ENCODE peak calls at places on chromosome 11, in eight cellular contexts. S is Panc1, T is HCT116, B is HepG2, Z is suprapubic skin, L is stomach, D is sigmoid colon, P is K562. W is an unnamed sample.

GRCh38 chr11:119885861-119886567 is 157.0 kb upstream of the NECTIN1 start:
- DNase-seq in S (no peak), T (no peak), B (no peak), Z (no peak), L (no peak), D (no peak), P (no peak), W (no peak)

GRCh38 chr11:83659466-83659865 is 373.3 kb upstream of the CCDC90B start:
- DNase-seq in S (no peak), T (no peak), B (no peak), Z (no peak), L (no peak), D (no peak), P (no peak), W (no peak)

GRCh38 chr11:12066799-12067508 is 43.4 kb upstream of the MICAL2 start:
- DNase-seq in S (no peak), T (no peak), B (peak), Z (peak), L (no peak), D (peak), P (no peak), W (no peak)

GRCh38 chr11:69868871-69869270 is 49.7 kb upstream of the FGF3 start:
- DNase-seq in S (no peak), T (no peak), B (no peak), Z (no peak), L (no peak), D (no peak), P (no peak), W (no peak)

GRCh38 chr11:111411456-111411855 is 32.4 kb upstream of the POU2AF1 start:
- DNase-seq in S (no peak), T (no peak), B (no peak), Z (no peak), L (no peak), D (no peak), P (no peak), W (no peak)

GRCh38 chr11:77779935-77780334 is 40.6 kb downstream of the RSF1 start:
- DNase-seq in S (peak), T (no peak), B (peak), Z (no peak), L (no peak), D (no peak), P (no peak), W (no peak)

GRCh38 chr11:80280737-80281136 is 839.9 kb upstream of the TENM4 start:
- DNase-seq in S (no peak), T (no peak), B (no peak), Z (no peak), L (no peak), D (no peak), P (no peak), W (no peak)

GRCh38 chr11:84969103-84969502 is 658.0 kb downstream of the DLG2 start:
- DNase-seq in S (no peak), T (no peak), B (no peak), Z (no peak), L (no peak), D (no peak), P (no peak), W (no peak)

GRCh38 chr11:118622376-118623290 is 15.2 kb downstream of the PHLDB1 start:
- DNase-seq in S (no peak), T (peak), B (no peak), Z (peak), L (no peak), D (no peak), P (no peak), W (peak)

GRCh38 chr11:1178906-1179305 is 21.2 kb downstream of the MUC5AC start:
- DNase-seq in S (no peak), T (no peak), B (no peak), Z (no peak), L (no peak), D (no peak), P (no peak), W (no peak)

GRCh38 chr11:130891326-130891725 is 25.0 kb downstream of the SNX19 start:
- DNase-seq in S (no peak), T (no peak), B (no peak), Z (no peak), L (no peak), D (no peak), P (no peak), W (no peak)

GRCh38 chr11:62217191-62217748 is 8.8 kb downstream of the SCGB2A1 start:
- DNase-seq in S (no peak), T (no peak), B (peak), Z (no peak), L (no peak), D (no peak), P (no peak), W (no peak)

GRCh38 chr11:45383229-45383628 is 97.1 kb upstream of the SYT13 start:
- DNase-seq in S (no peak), T (no peak), B (no peak), Z (peak), L (no peak), D (no peak), P (no peak), W (no peak)

GRCh38 chr11:60251485-60252207 is 8.7 kb upstream of the MS4A4E start:
- DNase-seq in S (peak), T (peak), B (peak), Z (no peak), L (no peak), D (no peak), P (peak), W (no peak)

GRCh38 chr11:120209750-120210650 is 832 bp upstream of the OAF start:
- DNase-seq in S (no peak), T (no peak), B (no peak), Z (no peak), L (no peak), D (no peak), P (no peak), W (no peak)

GRCh38 chr11:129453293-129453721 is 77.7 kb downstream of the BARX2 start:
- DNase-seq in S (no peak), T (no peak), B (no peak), Z (no peak), L (no peak), D (no peak), P (no peak), W (peak)

GRCh38 chr11:93890441-93891051 is 40.1 kb upstream of the VSTM5 start:
- DNase-seq in S (no peak), T (no peak), B (no peak), Z (no peak), L (no peak), D (no peak), P (no peak), W (no peak)

GRCh38 chr11:62004473-62004872 is 37.0 kb upstream of the FTH1 start:
- DNase-seq in S (no peak), T (no peak), B (no peak), Z (peak), L (no peak), D (no peak), P (no peak), W (no peak)

GRCh38 chr11:92449780-92450179 is 225.2 kb downstream of the FAT3 start:
- DNase-seq in S (no peak), T (no peak), B (no peak), Z (no peak), L (no peak), D (no peak), P (no peak), W (no peak)

GRCh38 chr11:69648679-69649575 is 8.0 kb downstream of the CCND1 start:
- DNase-seq in S (no peak), T (no peak), B (no peak), Z (peak), L (no peak), D (peak), P (no peak), W (no peak)

GRCh38 chr11:58494096-58494495 is 13.8 kb downstream of the OR5B21 start:
- DNase-seq in S (no peak), T (no peak), B (no peak), Z (no peak), L (no peak), D (no peak), P (no peak), W (no peak)

GRCh38 chr11:2794947-2795346 is 90.6 kb downstream of the CDKN1C start:
- DNase-seq in S (no peak), T (no peak), B (no peak), Z (peak), L (peak), D (peak), P (no peak), W (no peak)

GRCh38 chr11:87252869-87253268 is 215.1 kb downstream of the TMEM135 start:
- DNase-seq in S (no peak), T (no peak), B (no peak), Z (no peak), L (no peak), D (no peak), P (no peak), W (no peak)

DNA sequence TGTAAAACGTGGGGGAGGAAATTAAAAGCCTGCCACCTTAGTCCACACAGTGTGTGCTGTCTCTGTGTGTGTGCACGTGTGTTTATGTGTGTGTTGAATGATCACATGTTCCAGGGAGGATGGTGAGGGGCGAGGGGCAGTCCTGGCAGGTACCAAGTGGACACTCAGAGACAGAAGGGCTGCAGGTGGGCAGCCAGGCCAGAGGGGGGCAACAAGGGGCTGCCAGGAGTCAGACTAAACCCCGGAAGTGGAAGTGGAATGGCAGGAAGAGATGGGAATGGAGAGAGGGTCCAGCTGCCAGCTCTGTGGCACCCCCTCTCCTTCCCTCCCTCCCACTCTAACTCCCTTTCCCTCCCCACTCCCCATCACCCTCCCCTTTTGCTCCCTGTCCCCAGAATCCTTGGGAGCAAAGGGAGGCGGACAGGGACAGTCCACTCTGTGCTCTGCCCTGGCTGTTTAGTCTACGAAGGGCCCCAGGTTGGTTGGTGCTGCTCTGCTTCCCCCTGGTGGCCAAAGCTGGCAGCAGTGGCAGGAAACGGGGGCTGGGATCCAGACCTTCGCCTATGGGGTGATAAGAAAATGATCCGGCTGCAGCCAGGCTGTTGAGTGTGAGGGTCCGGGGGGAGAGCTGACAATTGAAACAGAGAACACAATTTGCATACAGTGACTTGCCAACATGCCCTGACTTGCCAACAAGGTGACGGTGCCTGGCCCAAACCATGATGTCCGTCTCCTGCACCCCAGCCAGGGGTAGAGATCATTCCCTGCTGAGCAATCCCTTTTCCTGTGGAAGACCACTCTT is 24.4 kb downstream of the P2RY2 start:
- DNase-seq in S (peak), T (peak), B (peak), Z (peak), L (peak), D (peak), P (peak), W (peak)
- TF ChIP-seq POLR2AphosphoS5 in S (no peak), T (peak), B (no peak), Z (no peak), L (no peak), D (no peak), P (no peak), W (no peak)

DNA sequence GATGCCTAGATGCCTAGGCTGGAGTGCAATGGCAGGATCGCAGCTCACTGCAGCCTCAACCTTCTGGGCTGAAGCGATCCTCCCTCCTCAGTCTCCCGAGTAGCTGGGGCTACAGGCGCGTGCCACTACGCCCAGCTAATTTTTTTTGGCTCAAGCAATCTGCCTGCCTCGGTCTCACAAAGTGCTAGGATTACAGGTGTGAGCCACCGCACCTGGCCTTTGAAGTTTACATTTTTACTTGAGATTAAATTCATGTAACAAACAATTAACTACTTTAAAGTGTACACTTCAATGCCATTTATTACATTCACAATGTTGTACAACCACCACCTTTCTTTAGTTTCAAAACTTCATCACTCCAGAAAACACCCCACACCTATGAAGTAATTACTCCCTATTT is 3.5 kb upstream of the FOSL1 start:
- DNase-seq in S (no peak), T (no peak), B (no peak), Z (no peak), L (no peak), D (no peak), P (no peak), W (no peak)
- H3K27ac ChIP-seq in S (peak), T (peak), B (no peak), Z (no peak), L (no peak), D (no peak), P (peak), W (no peak)

GRCh38 chr11:14972581-14973490 is 685 bp upstream of the CALCA start:
- DNase-seq in S (no peak), T (no peak), B (no peak), Z (no peak), L (no peak), D (no peak), P (no peak), W (no peak)

GRCh38 chr11:14974723-14975587 is 2.8 kb upstream of the CALCA start:
- DNase-seq in S (peak), T (peak), B (peak), Z (no peak), L (peak), D (no peak), P (peak), W (no peak)

GRCh38 chr11:14973621-14974020 is 1.5 kb upstream of the CALCA start:
- DNase-seq in S (no peak), T (no peak), B (no peak), Z (no peak), L (no peak), D (peak), P (no peak), W (no peak)

GRCh38 chr11:14971865-14972580 is at the start of gene CALCA:
- DNase-seq in S (no peak), T (no peak), B (no peak), Z (no peak), L (no peak), D (no peak), P (no peak), W (no peak)

GRCh38 chr11:14974021-14974698 is 2.0 kb upstream of the CALCA start:
- DNase-seq in S (no peak), T (no peak), B (no peak), Z (no peak), L (no peak), D (no peak), P (no peak), W (no peak)
- H3K4me3 ChIP-seq in S (peak), T (no peak), B (no peak), Z (peak), L (peak), D (no peak), P (no peak), W (peak)

GRCh38 chr11:9172394-9172793 is 81.0 kb upstream of the SCUBE2 start:
- DNase-seq in S (no peak), T (no peak), B (no peak), Z (no peak), L (no peak), D (no peak), P (no peak), W (no peak)

GRCh38 chr11:9170450-9170849 is 79.1 kb upstream of the SCUBE2 start:
- DNase-seq in S (no peak), T (no peak), B (no peak), Z (no peak), L (no peak), D (no peak), P (no peak), W (no peak)

GRCh38 chr11:9169595-9170295 is 78.3 kb upstream of the SCUBE2 start:
- DNase-seq in S (peak), T (no peak), B (no peak), Z (no peak), L (no peak), D (no peak), P (no peak), W (no peak)
- TF ChIP-seq POLR2AphosphoS5 in S (no peak), T (no peak), B (no peak), Z (no peak), L (no peak), D (no peak), P (no peak), W (no peak)

GRCh38 chr11:127445476-127445875 is 444.9 kb upstream of the KIRREL3 start:
- DNase-seq in S (no peak), T (no peak), B (no peak), Z (no peak), L (no peak), D (no peak), P (no peak), W (no peak)
- H3K27ac ChIP-seq in S (no peak), T (no peak), B (no peak), Z (no peak), L (no peak), D (no peak), P (no peak), W (no peak)

GRCh38 chr11:114036958-114037357 is 22.6 kb upstream of the ZBTB16 start:
- DNase-seq in S (no peak), T (no peak), B (no peak), Z (no peak), L (no peak), D (no peak), P (no peak), W (no peak)
- H3K4me3 ChIP-seq in S (no peak), T (no peak), B (no peak), Z (peak), L (no peak), D (no peak), P (no peak), W (no peak)

W was measured in breast epithelium.